ENCODE peak calls at places on chromosomes 3 and 15, in seven cellular contexts. V is aorta, Z is right lobe of liver, W is thoracic aorta, I is PC-3, Q is pancreas, K is HepG2. E is an unnamed sample. For H3K4me1, the result is how much of the 10 kb centered on the place peaks cover.

GRCh38 chr3:56197259-56197965 is 270.9 kb downstream of the ERC2 start:
- ATAC-seq in V (peak), Z (peak), W (no peak), I (no peak), Q (no peak), K (no peak), E (peak)

GRCh38 chr3:71581451-71581980 is 2.0 kb downstream of the FOXP1 start:
- ATAC-seq in V (peak), Z (peak), W (no peak), I (peak), Q (peak), K (peak), E (peak)

GRCh38 chr3:125165189-125165947 is 47.2 kb downstream of the SLC12A8 start:
- ATAC-seq in V (peak), Z (peak), W (no peak), I (peak), Q (peak), K (peak), E (peak)

GRCh38 chr15:29018983-29019875 is 133.5 kb downstream of the APBA2 start:
- ATAC-seq in V (no peak), Z (peak), W (no peak), I (no peak), Q (no peak), K (no peak), E (no peak)

GRCh38 chr3:16411450-16411849 is 102.0 kb downstream of the RFTN1 start:
- ATAC-seq in V (no peak), Z (no peak), W (no peak), I (no peak), Q (no peak), K (no peak), E (no peak)

GRCh38 chr3:71487418-71487817 is 96.1 kb downstream of the FOXP1 start:
- ATAC-seq in V (no peak), Z (no peak), W (no peak), I (no peak), Q (no peak), K (no peak), E (no peak)

GRCh38 chr3:181709537-181710279 is 2.0 kb upstream of the SOX2 start:
- ATAC-seq in V (no peak), Z (peak), W (no peak), I (peak), Q (peak), K (no peak), E (no peak)

GRCh38 chr3:146414010-146414409 is 55.4 kb downstream of the PLSCR2 start:
- ATAC-seq in V (no peak), Z (no peak), W (no peak), I (no peak), Q (no peak), K (no peak), E (no peak)

GRCh38 chr3:176351408-176351807 is 845.9 kb downstream of the TBL1XR1 start:
- ATAC-seq in V (peak), Z (no peak), W (no peak), I (no peak), Q (no peak), K (no peak), E (no peak)

GRCh38 chr3:52237006-52237658 is 1.8 kb downstream of the TWF2 start:
- ATAC-seq in V (no peak), Z (no peak), W (no peak), I (peak), Q (no peak), K (no peak), E (no peak)

GRCh38 chr15:33068007-33068441 is 126.5 kb downstream of the FMN1 start:
- ATAC-seq in V (peak), Z (peak), W (no peak), I (peak), Q (peak), K (peak), E (peak)

GRCh38 chr3:18302517-18302916 is 122.6 kb downstream of the SATB1 start:
- ATAC-seq in V (no peak), Z (no peak), W (no peak), I (no peak), Q (no peak), K (no peak), E (no peak)

GRCh38 chr3:192224634-192225033 is 502.7 kb downstream of the FGF12 start:
- ATAC-seq in V (no peak), Z (no peak), W (no peak), I (no peak), Q (no peak), K (no peak), E (no peak)

GRCh38 chr15:72450805-72451204 is 23.3 kb upstream of the ARIH1 start:
- ATAC-seq in V (no peak), Z (no peak), W (no peak), I (no peak), Q (no peak), K (peak), E (no peak)

GRCh38 chr3:194769020-194769643 is 83.4 kb downstream of the FAM43A start:
- ATAC-seq in V (peak), Z (peak), W (peak), I (peak), Q (peak), K (peak), E (peak)

GRCh38 chr15:75597667-75598341 is 18.7 kb upstream of the PTPN9 start:
- ATAC-seq in V (no peak), Z (peak), W (no peak), I (no peak), Q (peak), K (no peak), E (no peak)

GRCh38 chr3:139629033-139629432 is 48.7 kb downstream of the NMNAT3 start:
- ATAC-seq in V (no peak), Z (no peak), W (no peak), I (peak), Q (peak), K (peak), E (no peak)
- H3K4me1 ChIP-seq in V (under half), Z (under half), W (under half), I (under half), Q (under half), K (under half), E (under half)

GRCh38 chr3:120424506-120424905 is 26.3 kb downstream of the FSTL1 start:
- ATAC-seq in V (no peak), Z (no peak), W (no peak), I (no peak), Q (no peak), K (no peak), E (no peak)
- H3K4me1 ChIP-seq in V (under half), Z (under half), W (half or more), I (under half), Q (under half), K (under half), E (half or more)

GRCh38 chr3:127734181-127734720 is 61.5 kb downstream of the ABTB1 start:
- ATAC-seq in V (no peak), Z (no peak), W (no peak), I (no peak), Q (no peak), K (no peak), E (no peak)
- H3K4me1 ChIP-seq in V (under half), Z (under half), W (under half), I (under half), Q (under half), K (under half), E (under half)

GRCh38 chr3:127911421-127911931 is 3.6 kb upstream of the KBTBD12 start:
- ATAC-seq in V (peak), Z (peak), W (peak), I (no peak), Q (peak), K (no peak), E (peak)

GRCh38 chr3:127915937-127916480 is 977 bp downstream of the KBTBD12 start:
- ATAC-seq in V (no peak), Z (no peak), W (no peak), I (no peak), Q (peak), K (no peak), E (no peak)

GRCh38 chr3:127915115-127915936 is at the start of gene KBTBD12:
- ATAC-seq in V (peak), Z (peak), W (peak), I (peak), Q (peak), K (no peak), E (peak)

GRCh38 chr3:127909646-127910045 is 5.4 kb upstream of the KBTBD12 start:
- ATAC-seq in V (peak), Z (no peak), W (no peak), I (no peak), Q (no peak), K (no peak), E (no peak)

GRCh38 chr3:127914584-127914983 is 448 bp upstream of the KBTBD12 start:
- ATAC-seq in V (no peak), Z (no peak), W (no peak), I (peak), Q (peak), K (no peak), E (no peak)
- H3K4me1 ChIP-seq in V (under half), Z (under half), W (under half), I (under half), Q (under half), K (under half), E (under half)

DNA sequence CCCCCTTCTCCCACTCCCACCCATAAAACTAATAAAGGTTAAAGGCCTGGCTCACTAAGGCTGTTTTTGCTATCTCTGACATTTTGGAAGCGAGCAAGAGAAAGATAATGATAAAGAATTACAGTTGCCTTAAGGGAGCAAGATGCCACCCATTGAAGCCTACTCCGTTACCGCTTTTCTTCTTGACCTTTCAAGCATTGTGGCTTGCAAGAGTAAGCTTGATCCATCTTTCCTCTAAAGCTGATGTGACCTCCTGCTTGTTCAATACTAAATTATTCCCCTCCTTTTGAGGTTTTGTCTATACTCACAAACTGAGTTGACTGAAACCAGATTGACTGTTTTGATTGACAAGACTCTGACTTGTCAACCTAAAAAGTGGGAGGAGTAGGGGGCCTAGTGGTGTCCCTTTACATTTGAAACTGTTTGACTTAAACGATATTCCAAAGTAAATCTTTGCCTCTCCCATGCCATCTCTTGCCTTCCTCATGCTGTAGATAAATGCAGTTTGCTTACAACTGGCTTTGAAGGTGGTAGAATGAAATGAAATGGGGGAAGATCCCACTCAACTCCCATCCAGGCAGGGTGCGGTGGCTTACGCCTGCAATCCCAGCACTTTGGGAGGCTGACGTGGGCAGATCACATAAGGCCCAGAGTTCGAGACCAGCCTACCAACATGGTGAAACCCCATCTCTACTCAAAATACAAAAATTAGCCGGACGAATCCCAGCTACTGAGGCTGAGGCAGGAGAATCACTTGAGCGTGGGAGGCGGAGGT is 8.0 kb downstream of the TRIM71 start:
- ATAC-seq in V (no peak), Z (no peak), W (no peak), I (no peak), Q (no peak), K (no peak), E (no peak)
- H3K4me1 ChIP-seq in V (under half), Z (under half), W (under half), I (under half), Q (under half), K (half or more), E (under half)